ENCODE peak calls at places on chromosomes 4 and X, in nine cellular contexts. K is NCI-H1048; Q is astrocyte of the cerebellum; P is ACHN; J is spleen; B is BJ; Z is GM06990; V is CD4-positive, alpha-beta memory T cell; H is NCI-H1694 treated with DMSO at 0.1 percent for 48 hours. C is an unnamed sample.

GRCh38 chr4:14726441-14727405 is 275.6 kb upstream of the CPEB2 start:
- DNase-seq in K (no peak), Q (peak; percentile 28), P (no peak), J (no peak), B (no peak), Z (no peak), V (no peak), H (no peak), C (peak; percentile 58)

GRCh38 chr4:114187592-114187991 is 208.1 kb upstream of the ARSJ start:
- DNase-seq in K (no peak), Q (no peak), P (no peak), J (no peak), B (no peak), Z (no peak), V (no peak), H (no peak), C (no peak)

GRCh38 chr4:116824172-116824571 is 261.2 kb downstream of the TRAM1L1 start:
- DNase-seq in K (no peak), Q (no peak), P (no peak), J (no peak), B (no peak), Z (no peak), V (no peak), H (no peak), C (no peak)

GRCh38 chr4:183505556-183506388 is 914 bp downstream of the ING2 start:
- DNase-seq in K (peak; percentile 52), Q (peak; percentile 65), P (peak; percentile 85), J (peak; percentile 97), B (peak; percentile 35), Z (peak; percentile 89), V (peak; percentile 87), H (peak; percentile 36), C (peak; percentile 80)

GRCh38 chr4:67721770-67722597 is 21.0 kb upstream of the UBA6 start:
- DNase-seq in K (no peak), Q (no peak), P (peak; percentile 49), J (no peak), B (no peak), Z (no peak), V (no peak), H (no peak), C (no peak)

GRCh38 chr4:154490589-154491340 is 834 bp downstream of the DCHS2 start:
- DNase-seq in K (no peak), Q (no peak), P (no peak), J (peak; percentile 85), B (no peak), Z (no peak), V (no peak), H (no peak), C (no peak)

GRCh38 chr4:37427193-37427592 is 182.7 kb downstream of the NWD2 start:
- DNase-seq in K (no peak), Q (no peak), P (no peak), J (no peak), B (no peak), Z (no peak), V (no peak), H (no peak), C (no peak)

GRCh38 chr4:97105716-97106115 is 1037.6 kb downstream of the STPG2 start:
- DNase-seq in K (no peak), Q (no peak), P (no peak), J (no peak), B (no peak), Z (no peak), V (no peak), H (no peak), C (no peak)

GRCh38 chrX:41705680-41706374 is 17.1 kb downstream of the GPR34 start:
- DNase-seq in K (no peak), Q (no peak), P (no peak), J (no peak), B (no peak), Z (peak; percentile 37), V (no peak), H (no peak), C (no peak)

GRCh38 chr4:168751263-168752225 is 254.7 kb downstream of the PALLD start:
- DNase-seq in K (no peak), Q (no peak), P (no peak), J (no peak), B (no peak), Z (no peak), V (no peak), H (no peak), C (no peak)

GRCh38 chr4:83851261-83852084 is 315.6 kb downstream of the GPAT3 start:
- DNase-seq in K (no peak), Q (peak; percentile 68), P (peak; percentile 75), J (no peak), B (no peak), Z (no peak), V (no peak), H (no peak), C (no peak)

GRCh38 chr4:89492476-89493110 is 185.0 kb upstream of the GPRIN3 start:
- DNase-seq in K (no peak), Q (peak; percentile 56), P (no peak), J (no peak), B (no peak), Z (no peak), V (no peak), H (no peak), C (no peak)

GRCh38 chr4:167555338-167556022 is 321.2 kb upstream of the SPOCK3 start:
- DNase-seq in K (no peak), Q (no peak), P (no peak), J (no peak), B (no peak), Z (no peak), V (no peak), H (no peak), C (no peak)

GRCh38 chr4:168220893-168221292 is 97.7 kb downstream of the DDX60 start:
- DNase-seq in K (no peak), Q (no peak), P (no peak), J (no peak), B (no peak), Z (no peak), V (no peak), H (no peak), C (no peak)

GRCh38 chrX:141278306-141278705 is 36.0 kb upstream of the SPANXC start:
- DNase-seq in K (no peak), Q (no peak), P (peak; percentile 14), J (no peak), B (no peak), Z (no peak), V (no peak), H (peak; percentile 1), C (peak; percentile 29)

GRCh38 chrX:102765794-102766193 is 45.3 kb downstream of the GPRASP3 start:
- DNase-seq in K (no peak), Q (no peak), P (peak; percentile 46), J (no peak), B (peak; percentile 19), Z (no peak), V (no peak), H (no peak), C (no peak)

GRCh38 chr4:25991296-25991695 is 77.3 kb downstream of the SMIM20 start:
- DNase-seq in K (no peak), Q (no peak), P (no peak), J (no peak), B (no peak), Z (no peak), V (no peak), H (no peak), C (no peak)

GRCh38 chr4:56981795-56982201 is 3.1 kb downstream of the POLR2B start:
- DNase-seq in K (no peak), Q (no peak), P (peak; percentile 49), J (no peak), B (no peak), Z (no peak), V (no peak), H (no peak), C (no peak)

GRCh38 chr4:88382621-88383020 is 4.0 kb downstream of the HERC6 start:
- DNase-seq in K (no peak), Q (no peak), P (no peak), J (no peak), B (no peak), Z (no peak), V (peak; percentile 81), H (no peak), C (no peak)

GRCh38 chr4:64617813-64618212 is 208.6 kb upstream of the TECRL start:
- DNase-seq in K (peak; percentile 6), Q (peak; percentile 6), P (peak; percentile 12), J (no peak), B (no peak), Z (no peak), V (no peak), H (peak; percentile 35), C (peak; percentile 4)

GRCh38 chr4:188619456-188620149 is 480.4 kb downstream of the TRIML1 start:
- DNase-seq in K (no peak), Q (no peak), P (no peak), J (no peak), B (no peak), Z (no peak), V (no peak), H (no peak), C (no peak)

GRCh38 chrX:42732506-42732905 is 45.5 kb downstream of the PPP1R2C start:
- DNase-seq in K (no peak), Q (no peak), P (no peak), J (no peak), B (no peak), Z (no peak), V (no peak), H (no peak), C (no peak)

GRCh38 chr4:100288167-100288566 is 97.9 kb upstream of the DDIT4L start:
- DNase-seq in K (no peak), Q (no peak), P (no peak), J (no peak), B (no peak), Z (no peak), V (no peak), H (no peak), C (no peak)

GRCh38 chrX:134661295-134661694 is 3.0 kb upstream of the PLAC1 start:
- DNase-seq in K (no peak), Q (no peak), P (no peak), J (no peak), B (no peak), Z (no peak), V (no peak), H (no peak), C (no peak)

GRCh38 chr4:3483471-3483921 is 20.4 kb downstream of the DOK7 start:
- DNase-seq in K (no peak), Q (no peak), P (peak; percentile 81), J (no peak), B (peak; percentile 12), Z (no peak), V (no peak), H (no peak), C (no peak)

GRCh38 chr4:140012688-140013087 is 141.3 kb downstream of the MAML3 start:
- DNase-seq in K (no peak), Q (peak; percentile 63), P (no peak), J (no peak), B (peak; percentile 9), Z (no peak), V (peak; percentile 56), H (peak; percentile 13), C (peak; percentile 36)

GRCh38 chr4:107743532-107743931 is 23.5 kb upstream of the PAPSS1 start:
- DNase-seq in K (no peak), Q (no peak), P (no peak), J (no peak), B (no peak), Z (no peak), V (no peak), H (no peak), C (no peak)

GRCh38 chr4:140944539-140944938 is 188.4 kb upstream of the TBC1D9 start:
- DNase-seq in K (no peak), Q (peak; percentile 48), P (no peak), J (no peak), B (no peak), Z (no peak), V (no peak), H (no peak), C (no peak)

GRCh38 chrX:140524556-140524955 is 19.7 kb upstream of the SOX3 start:
- DNase-seq in K (no peak), Q (no peak), P (no peak), J (no peak), B (no peak), Z (no peak), V (no peak), H (no peak), C (no peak)

GRCh38 chr4:37762294-37763163 is 64.0 kb upstream of the PGM2 start:
- DNase-seq in K (no peak), Q (no peak), P (no peak), J (no peak), B (no peak), Z (no peak), V (no peak), H (no peak), C (no peak)

GRCh38 chrX:108313662-108314061 is 124.6 kb downstream of the COL4A6 start:
- DNase-seq in K (no peak), Q (no peak), P (no peak), J (no peak), B (no peak), Z (no peak), V (no peak), H (no peak), C (no peak)

C was measured in NCI-H345.